ENCODE peak calls at places on chromosomes 13 and 19, in seven cellular contexts. S is fibroblast of mammary gland, O is lower leg skin, T is tibial artery, B is tibial nerve, K is vagina, H is mucosa of descending colon. D is an unnamed sample.
A peak's percentile ranks its signal among the peaks of the same experiment; 100 is the strongest.

GRCh38 chr19:5154129-5154798 is 185.4 kb downstream of the KDM4B start:
- DNase-seq in K (no peak), T (peak; percentile 63), O (no peak), S (peak; percentile 10), H (peak; percentile 53), B (no peak), D (no peak)

GRCh38 chr13:60164490-60164889 is 762 bp upstream of the DIAPH3 start:
- DNase-seq in O (no peak), H (peak; percentile 14), T (no peak), S (no peak), B (no peak), K (no peak), D (no peak)

GRCh38 chr13:73673931-73674330 is 460.3 kb downstream of the KLF12 start:
- DNase-seq in B (no peak), T (no peak), K (no peak), H (no peak), O (no peak), S (no peak), D (no peak)

GRCh38 chr19:16473875-16474397 is 2.2 kb upstream of the EPS15L1 start:
- DNase-seq in S (no peak), B (no peak), H (no peak), K (no peak), O (no peak), T (no peak), D (no peak)

GRCh38 chr19:33375156-33375744 is 1.7 kb downstream of the CEBPG start:
- DNase-seq in B (no peak), T (no peak), S (no peak), O (no peak), H (no peak), K (no peak), D (no peak)

GRCh38 chr13:47650221-47650620 is 350.9 kb downstream of the SUCLA2 start:
- DNase-seq in O (no peak), T (no peak), S (peak; percentile 23), K (no peak), H (no peak), B (no peak), D (no peak)

GRCh38 chr19:33132021-33132420 is at the start of gene WDR88:
- DNase-seq in B (no peak), K (no peak), T (no peak), H (no peak), S (no peak), O (no peak), D (no peak)

GRCh38 chr13:26679945-26680516 is 80.6 kb downstream of the GPR12 start:
- DNase-seq in T (peak; percentile 78), K (no peak), O (no peak), B (no peak), H (no peak), S (peak; percentile 11), D (no peak)

GRCh38 chr13:40508767-40509342 is 157.6 kb downstream of the FOXO1 start:
- DNase-seq in K (no peak), S (no peak), T (no peak), H (no peak), B (no peak), O (no peak), D (no peak)

GRCh38 chr13:28410096-28410495 is 84.8 kb downstream of the FLT1 start:
- DNase-seq in S (no peak), H (no peak), O (no peak), K (no peak), B (no peak), T (no peak), D (no peak)

GRCh38 chr13:24217601-24218281 is 57.2 kb downstream of the SPATA13 start:
- DNase-seq in K (no peak), H (peak; percentile 75), S (no peak), B (no peak), O (no peak), T (no peak), D (no peak)

GRCh38 chr19:13999085-13999484 is 7.0 kb downstream of the RFX1 start:
- DNase-seq in T (no peak), O (no peak), S (no peak), B (no peak), K (no peak), H (no peak), D (no peak)

GRCh38 chr19:40342644-40343311 is 5.4 kb downstream of the C19orf47 start:
- DNase-seq in B (no peak), H (no peak), O (no peak), S (no peak), K (no peak), T (no peak), D (no peak)

GRCh38 chr19:40347476-40348124 is 597 bp downstream of the C19orf47 start:
- DNase-seq in O (no peak), K (no peak), B (no peak), S (no peak), H (no peak), T (no peak), D (no peak)

GRCh38 chr19:40341601-40342482 is 6.4 kb downstream of the C19orf47 start:
- DNase-seq in K (no peak), O (no peak), T (peak; percentile 87), H (no peak), B (no peak), S (no peak), D (no peak)

GRCh38 chr19:40348125-40348913 is at the start of the genes C19orf47 and PLD3:
- DNase-seq in O (peak; percentile 99), H (peak; percentile 99), B (peak; percentile 97), S (peak; percentile 98), K (peak; percentile 99), T (peak; percentile 100), D (peak; percentile 99)

DNA sequence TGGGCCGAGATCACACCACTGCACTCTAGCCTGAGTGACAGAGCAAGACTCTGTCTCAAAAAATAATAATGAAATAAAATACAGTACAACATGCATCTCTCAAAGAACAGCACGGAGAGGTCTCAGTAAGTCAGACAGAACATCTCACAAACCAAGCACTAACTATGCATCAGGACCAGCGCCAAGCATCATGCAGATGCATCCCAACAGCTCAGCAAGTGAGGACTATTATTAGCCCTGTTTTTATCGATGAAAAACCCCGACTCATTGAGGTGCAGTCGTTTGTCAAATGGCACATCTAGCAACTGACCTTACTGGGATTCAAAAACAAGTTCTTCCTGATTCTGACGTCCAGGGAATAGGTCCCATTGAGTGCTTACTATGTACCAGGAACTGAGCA is 3.8 kb downstream of the C19orf47 start:
- DNase-seq in K (no peak), S (no peak), B (no peak), O (no peak), T (no peak), H (no peak), D (no peak)
- TF ChIP-seq CTCF in K (no peak), S (no peak), B (no peak), O (no peak), T (no peak), H (no peak), D (no peak)

GRCh38 chr13:110648155-110648819 is 32.9 kb downstream of the NAXD start:
- DNase-seq in T (no peak), S (no peak), H (no peak), O (no peak), B (no peak), K (no peak), D (no peak)
- TF ChIP-seq CTCF in T (no peak), S (no peak), H (no peak), O (no peak), B (no peak), K (no peak), D (no peak)

GRCh38 chr19:50547385-50548190 is 20.6 kb downstream of the LRRC4B start:
- DNase-seq in H (no peak), S (no peak), B (no peak), K (no peak), O (no peak), T (no peak), D (no peak)
- TF ChIP-seq CTCF in H (no peak), S (no peak), B (no peak), K (no peak), O (no peak), T (no peak), D (no peak)

GRCh38 chr19:1523412-1524205 is at the start of gene PLK5:
- DNase-seq in H (no peak), B (no peak), O (no peak), T (no peak), K (no peak), S (no peak), D (no peak)
- TF ChIP-seq CTCF in H (no peak), B (peak; percentile 23), O (no peak), T (no peak), K (no peak), S (no peak), D (no peak)

D was measured in HFFc6.